ENCODE peak calls at places on chromosome 19, in seven cellular contexts. D, H, A, M, V, Z and L are unnamed samples.

GRCh38 chr19:639251-640155 is at the start of gene FGF22:
- DNase-seq in V (peak; percentile 94), H (peak; percentile 100), D (peak; percentile 98), Z (peak; percentile 87), A (peak; percentile 73), M (peak; percentile 86), L (peak; percentile 93)

GRCh38 chr19:48489608-48490216 is 20.5 kb downstream of the CYTH2 start:
- DNase-seq in M (peak; percentile 76), A (peak; percentile 29), V (peak; percentile 66), Z (peak; percentile 10), H (peak; percentile 88), D (peak; percentile 95), L (no peak)

GRCh38 chr19:15249912-15250634 is 17.8 kb upstream of the EPHX3 start:
- DNase-seq in A (no peak), D (no peak), H (no peak), M (no peak), Z (no peak), V (peak; percentile 96), L (peak; percentile 77)

GRCh38 chr19:16585808-16586476 is 13.7 kb upstream of the SLC35E1 start:
- DNase-seq in H (no peak), V (peak; percentile 19), Z (no peak), M (no peak), A (no peak), D (peak; percentile 66), L (no peak)

GRCh38 chr19:49558591-49558990 is 21.8 kb downstream of the NOSIP start:
- DNase-seq in Z (no peak), M (no peak), D (no peak), H (no peak), V (no peak), A (no peak), L (no peak)

GRCh38 chr19:30593358-30593757 is 221.2 kb downstream of the ZNF536 start:
- DNase-seq in Z (peak; percentile 55), M (no peak), A (no peak), D (no peak), H (no peak), V (no peak), L (peak; percentile 34)

GRCh38 chr19:32422435-32422834 is 16.9 kb downstream of the DPY19L3 start:
- DNase-seq in M (no peak), Z (no peak), D (no peak), A (no peak), V (no peak), H (no peak), L (no peak)

GRCh38 chr19:3544742-3545668 is 6.0 kb downstream of the TEKTIP1 start:
- DNase-seq in H (peak; percentile 94), Z (peak; percentile 81), M (peak; percentile 66), V (peak; percentile 67), A (peak; percentile 17), D (peak; percentile 99), L (peak; percentile 75)

GRCh38 chr19:44608391-44608821 is 5.0 kb upstream of the IGSF23 start:
- DNase-seq in V (peak; percentile 70), H (no peak), A (no peak), M (no peak), D (no peak), Z (no peak), L (no peak)

GRCh38 chr19:3369337-3370213 is 3.2 kb downstream of the NFIC start:
- DNase-seq in V (peak; percentile 82), A (no peak), M (no peak), H (no peak), D (no peak), Z (peak; percentile 47), L (no peak)

GRCh38 chr19:927707-928401 is 2.0 kb downstream of the ARID3A start:
- DNase-seq in Z (no peak), A (no peak), M (no peak), H (no peak), V (no peak), D (no peak), L (no peak)

GRCh38 chr19:28472843-28473242 is 740.1 kb downstream of the UQCRFS1 start:
- DNase-seq in A (no peak), M (no peak), H (no peak), D (no peak), Z (no peak), V (peak; percentile 3), L (no peak)

GRCh38 chr19:36638862-36639510 is 27.7 kb downstream of the ZNF461 start:
- DNase-seq in H (no peak), A (no peak), V (peak; percentile 13), Z (no peak), D (no peak), M (no peak), L (no peak)

GRCh38 chr19:4380254-4380727 is 20.1 kb downstream of the SH3GL1 start:
- DNase-seq in Z (no peak), M (peak; percentile 40), A (no peak), V (no peak), H (peak; percentile 29), D (peak; percentile 75), L (no peak)

GRCh38 chr19:13149628-13150186 is 468 bp downstream of the STX10 start:
- DNase-seq in M (no peak), A (no peak), V (peak; percentile 76), D (peak; percentile 76), Z (no peak), H (peak; percentile 66), L (no peak)

GRCh38 chr19:34067861-34068271 is 104.4 kb upstream of the LSM14A start:
- DNase-seq in A (no peak), D (no peak), H (no peak), V (peak; percentile 83), M (no peak), Z (no peak), L (no peak)

GRCh38 chr19:44072543-44073401 is 813 bp downstream of the ZNF284 start:
- DNase-seq in A (no peak), V (peak; percentile 25), M (no peak), H (peak; percentile 49), Z (no peak), D (no peak), L (no peak)

GRCh38 chr19:45100202-45100600 is 7.2 kb downstream of the PPP1R37 start:
- DNase-seq in H (no peak), D (no peak), Z (no peak), M (no peak), A (no peak), V (no peak), L (no peak)

GRCh38 chr19:33195711-33196347 is 1.7 kb downstream of the LRP3 start:
- DNase-seq in M (no peak), A (no peak), H (no peak), D (no peak), Z (no peak), V (no peak), L (no peak)

GRCh38 chr19:9857920-9858746 is 23.0 kb downstream of the PIN1 start:
- DNase-seq in H (no peak), Z (no peak), D (no peak), A (no peak), V (no peak), M (no peak), L (no peak)

GRCh38 chr19:7665076-7665475 is 3.8 kb upstream of the RETN start:
- DNase-seq in H (no peak), D (no peak), Z (no peak), V (no peak), A (no peak), M (no peak), L (no peak)

GRCh38 chr19:38693380-38694223 is 46.2 kb downstream of the ACTN4 start:
- DNase-seq in V (peak; percentile 98), D (peak; percentile 55), A (no peak), H (no peak), M (no peak), Z (no peak), L (no peak)

GRCh38 chr19:8252922-8253589 is 43.9 kb downstream of the CERS4 start:
- DNase-seq in Z (peak; percentile 57), H (peak; percentile 95), V (peak; percentile 82), D (peak; percentile 96), M (peak; percentile 73), A (peak; percentile 19), L (peak; percentile 89)

GRCh38 chr19:13100031-13100588 is 2.5 kb downstream of the LYL1 start:
- DNase-seq in A (no peak), Z (no peak), D (peak; percentile 88), V (peak; percentile 52), M (peak; percentile 72), H (no peak), L (no peak)

GRCh38 chr19:16660763-16661479 is at the start of gene TMEM38A:
- DNase-seq in Z (no peak), A (no peak), D (peak; percentile 63), H (peak; percentile 84), V (peak; percentile 37), M (peak; percentile 40), L (no peak)